ENCODE peak calls at places on chromosomes 1 and 21, in six cellular contexts. D, T, M, F, R and Y are unnamed samples.

GRCh38 chr1:33426906-33427305 is 4.0 kb downstream of the PHC2 start:
- DNase-seq in D (no peak), T (no peak), M (no peak), F (no peak), R (no peak), Y (no peak)

GRCh38 chr1:240073097-240073496 is 18.6 kb upstream of the FMN2 start:
- DNase-seq in D (no peak), T (no peak), M (no peak), F (no peak), R (no peak), Y (no peak)

GRCh38 chr1:16145988-16146887 is 9.6 kb downstream of the EPHA2 start:
- DNase-seq in D (peak), T (peak), M (peak), F (peak), R (no peak), Y (no peak)

GRCh38 chr1:168799918-168800605 is 71.1 kb upstream of the DPT start:
- DNase-seq in D (no peak), T (no peak), M (no peak), F (no peak), R (no peak), Y (no peak)

GRCh38 chr1:18225236-18225904 is 117.8 kb downstream of the IGSF21 start:
- DNase-seq in D (no peak), T (no peak), M (no peak), F (no peak), R (no peak), Y (no peak)

GRCh38 chr21:43923391-43923790 is 58.4 kb downstream of the AGPAT3 start:
- DNase-seq in D (peak), T (no peak), M (no peak), F (no peak), R (no peak), Y (no peak)

GRCh38 chr1:18132022-18132706 is 24.6 kb downstream of the IGSF21 start:
- DNase-seq in D (no peak), T (no peak), M (no peak), F (no peak), R (no peak), Y (no peak)

GRCh38 chr21:44337941-44338895 is 972 bp downstream of the CFAP410 start:
- DNase-seq in D (peak), T (peak), M (peak), F (peak), R (peak), Y (no peak)

GRCh38 chr1:103489881-103490280 is 35.6 kb upstream of the RNPC3 start:
- DNase-seq in D (no peak), T (no peak), M (no peak), F (peak), R (no peak), Y (no peak)

GRCh38 chr1:182380199-182380598 is 11.4 kb downstream of the GLUL start:
- DNase-seq in D (no peak), T (no peak), M (no peak), F (no peak), R (no peak), Y (no peak)

GRCh38 chr1:20350421-20350820 is 59.7 kb downstream of the VWA5B1 start:
- DNase-seq in D (no peak), T (no peak), M (no peak), F (no peak), R (no peak), Y (no peak)

GRCh38 chr1:232981161-232981560 is 30.8 kb downstream of the NTPCR start:
- DNase-seq in D (no peak), T (no peak), M (no peak), F (no peak), R (no peak), Y (no peak)

GRCh38 chr1:21175670-21176581 is 771 bp downstream of the EIF4G3 start:
- DNase-seq in D (peak), T (peak), M (peak), F (no peak), R (peak), Y (no peak)

GRCh38 chr1:1908506-1908791 is 6.6 kb upstream of the CALML6 start:
- DNase-seq in D (no peak), T (no peak), M (peak), F (no peak), R (no peak), Y (peak)

GRCh38 chr1:179087665-179088064 is 5.8 kb downstream of the TOR3A start:
- DNase-seq in D (no peak), T (no peak), M (no peak), F (peak), R (no peak), Y (no peak)

GRCh38 chr1:183877321-183877720 is 72.4 kb downstream of the RGL1 start:
- DNase-seq in D (no peak), T (peak), M (peak), F (peak), R (no peak), Y (no peak)

GRCh38 chr1:205630241-205630640 is 1.6 kb downstream of the ELK4 start:
- DNase-seq in D (no peak), T (no peak), M (no peak), F (peak), R (no peak), Y (no peak)

GRCh38 chr1:30461640-30462039 is 261.7 kb downstream of the MATN1 start:
- DNase-seq in D (no peak), T (no peak), M (no peak), F (no peak), R (no peak), Y (no peak)

GRCh38 chr1:164764333-164764732 is 205.3 kb downstream of the PBX1 start:
- DNase-seq in D (no peak), T (no peak), M (no peak), F (no peak), R (no peak), Y (no peak)

GRCh38 chr21:36359185-36359584 is 26.0 kb upstream of the CHAF1B start:
- DNase-seq in D (no peak), T (no peak), M (no peak), F (no peak), R (no peak), Y (no peak)

GRCh38 chr1:3440711-3441389 is 13.6 kb upstream of the ARHGEF16 start:
- DNase-seq in D (no peak), T (peak), M (no peak), F (no peak), R (no peak), Y (no peak)

GRCh38 chr1:20194770-20195463 is 8.6 kb upstream of the PLA2G2C start:
- DNase-seq in D (peak), T (peak), M (peak), F (peak), R (peak), Y (no peak)

GRCh38 chr1:64030411-64030810 is 173.0 kb upstream of the UBE2U start:
- DNase-seq in D (no peak), T (no peak), M (no peak), F (no peak), R (no peak), Y (no peak)

DNA sequence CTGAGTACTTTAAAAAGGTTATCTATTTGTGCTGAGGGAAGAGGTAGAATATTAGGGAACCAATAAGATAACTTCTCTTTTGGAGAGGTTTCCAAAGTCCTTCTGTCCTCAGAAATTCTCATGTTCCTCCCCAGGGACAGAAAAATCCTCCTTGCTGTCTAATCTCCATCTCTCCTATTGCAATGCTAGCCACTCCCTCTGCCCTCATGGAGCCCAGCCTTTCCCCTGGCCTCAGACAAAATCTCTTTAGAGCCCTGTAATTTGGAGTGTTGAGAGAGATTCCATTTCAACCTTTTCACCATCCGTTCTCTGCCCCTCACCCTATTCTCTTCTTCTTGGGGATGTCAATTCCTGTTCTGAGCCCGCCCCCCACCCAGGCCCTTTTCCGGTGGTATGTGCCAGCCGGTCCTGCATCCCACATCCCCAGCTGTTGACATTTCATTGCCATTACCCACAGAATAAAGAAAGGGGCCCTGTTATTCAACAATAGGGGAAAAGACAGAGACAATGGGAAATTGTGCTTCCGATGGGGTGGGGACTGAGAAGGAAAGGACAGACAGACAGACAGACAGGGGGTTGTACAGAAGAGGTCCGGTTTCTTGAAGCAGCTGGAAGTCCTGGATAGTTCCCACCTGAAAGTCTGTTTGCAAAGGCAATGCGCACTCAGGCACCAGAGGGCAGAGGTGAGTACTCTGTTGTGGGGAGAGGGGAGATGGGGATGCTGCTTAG is at the start of gene HAPLN2:
- DNase-seq in D (no peak), T (no peak), M (no peak), F (peak), R (peak), Y (no peak)
- TF ChIP-seq CTCF in D (peak), T (no peak), M (no peak), F (peak), R (peak), Y (no peak)

GRCh38 chr1:170262540-170262939 is 116.8 kb downstream of the NTMT2 start:
- DNase-seq in D (no peak), T (no peak), M (no peak), F (no peak), R (no peak), Y (no peak)

GRCh38 chr1:170261669-170262068 is 115.9 kb downstream of the NTMT2 start:
- DNase-seq in D (no peak), T (no peak), M (no peak), F (no peak), R (no peak), Y (no peak)

GRCh38 chr1:170271430-170271829 is 125.7 kb downstream of the NTMT2 start:
- DNase-seq in D (no peak), T (no peak), M (no peak), F (no peak), R (no peak), Y (no peak)

GRCh38 chr1:170265234-170265633 is 119.5 kb downstream of the NTMT2 start:
- DNase-seq in D (no peak), T (no peak), M (no peak), F (no peak), R (no peak), Y (no peak)

DNA sequence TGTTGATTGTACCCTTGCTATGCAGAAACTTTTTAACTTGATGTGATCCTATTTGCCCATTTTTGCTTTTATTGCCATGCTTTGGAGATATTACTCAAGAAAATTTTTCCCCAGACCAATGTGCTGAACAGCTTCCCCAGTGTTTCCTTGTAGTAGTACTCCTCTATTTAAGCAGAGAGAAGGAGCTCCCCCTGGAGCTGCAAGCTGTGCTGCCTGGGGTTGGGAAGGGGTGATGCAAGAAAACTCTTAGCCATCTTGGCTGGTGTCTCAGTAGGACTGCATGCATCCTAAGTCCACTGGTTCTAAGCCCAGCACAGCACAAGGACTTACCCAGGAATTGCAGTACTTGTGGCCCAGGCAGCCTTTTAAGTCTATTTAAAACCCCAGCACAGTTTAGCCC is 121.6 kb downstream of the NTMT2 start:
- DNase-seq in D (no peak), T (no peak), M (no peak), F (peak), R (no peak), Y (no peak)
- TF ChIP-seq CTCF in D (no peak), T (no peak), M (no peak), F (peak), R (no peak), Y (no peak)

GRCh38 chr1:109481646-109482045 is 2.1 kb upstream of the ATXN7L2 start:
- DNase-seq in D (no peak), T (no peak), M (no peak), F (no peak), R (no peak), Y (no peak)

GRCh38 chr1:109482242-109482641 is 1.5 kb upstream of the ATXN7L2 start:
- DNase-seq in D (no peak), T (no peak), M (no peak), F (no peak), R (no peak), Y (no peak)

GRCh38 chr1:109484519-109484975 is 842 bp downstream of the ATXN7L2 start:
- DNase-seq in D (no peak), T (no peak), M (no peak), F (no peak), R (no peak), Y (no peak)

GRCh38 chr1:109483658-109484518 is at the start of gene ATXN7L2:
- DNase-seq in D (peak), T (peak), M (peak), F (peak), R (peak), Y (peak)

DNA sequence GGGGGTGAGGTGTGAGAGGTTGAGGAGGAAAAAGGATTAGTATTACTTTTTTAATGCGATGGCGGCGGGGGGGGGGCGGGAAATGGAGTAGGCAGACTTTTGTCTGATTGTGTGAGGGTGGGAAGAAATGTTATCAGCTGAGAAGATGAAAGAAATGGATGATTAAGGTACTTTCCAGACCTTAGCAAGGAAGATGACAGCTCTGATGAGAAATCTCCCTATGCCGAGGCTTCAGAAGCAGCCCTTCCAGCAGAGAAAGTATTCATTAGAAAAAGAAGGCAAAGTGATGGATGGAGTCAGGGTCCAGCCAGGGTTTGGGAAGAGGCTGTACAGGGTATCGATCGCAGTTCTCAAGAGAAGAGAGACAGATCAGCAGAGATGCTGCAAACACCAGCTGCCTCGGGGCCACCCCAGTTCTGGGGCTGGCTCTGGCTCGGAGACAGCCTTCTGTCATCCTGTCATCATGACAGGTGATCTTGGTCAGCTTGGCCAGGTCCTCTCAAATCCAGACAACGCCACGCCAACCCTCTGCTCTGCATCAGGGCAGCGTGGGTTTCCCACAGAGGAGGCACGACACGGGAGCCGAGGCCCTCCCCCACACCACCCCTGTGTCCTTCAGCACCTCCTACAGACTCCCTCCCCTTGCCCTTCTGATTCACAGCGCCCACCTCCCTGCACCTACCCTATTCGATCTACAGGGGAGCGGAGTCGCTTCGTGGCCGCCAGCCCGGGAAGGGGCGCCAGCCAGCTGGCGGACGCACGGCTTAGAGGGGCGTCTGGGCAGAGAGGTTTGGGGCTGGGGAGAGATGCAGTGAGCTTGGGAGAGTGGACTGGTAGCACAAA is 688 bp upstream of the ATXN7L2 start:
- DNase-seq in D (peak), T (peak), M (peak), F (no peak), R (no peak), Y (peak)
- TF ChIP-seq CTCF in D (peak), T (no peak), M (no peak), F (no peak), R (no peak), Y (no peak)

GRCh38 chr1:82483146-82483545 is 682.4 kb downstream of the ADGRL2 start:
- DNase-seq in D (no peak), T (no peak), M (no peak), F (no peak), R (no peak), Y (no peak)
- TF ChIP-seq CTCF in D (no peak), T (no peak), M (no peak), F (no peak), R (no peak), Y (no peak)

DNA sequence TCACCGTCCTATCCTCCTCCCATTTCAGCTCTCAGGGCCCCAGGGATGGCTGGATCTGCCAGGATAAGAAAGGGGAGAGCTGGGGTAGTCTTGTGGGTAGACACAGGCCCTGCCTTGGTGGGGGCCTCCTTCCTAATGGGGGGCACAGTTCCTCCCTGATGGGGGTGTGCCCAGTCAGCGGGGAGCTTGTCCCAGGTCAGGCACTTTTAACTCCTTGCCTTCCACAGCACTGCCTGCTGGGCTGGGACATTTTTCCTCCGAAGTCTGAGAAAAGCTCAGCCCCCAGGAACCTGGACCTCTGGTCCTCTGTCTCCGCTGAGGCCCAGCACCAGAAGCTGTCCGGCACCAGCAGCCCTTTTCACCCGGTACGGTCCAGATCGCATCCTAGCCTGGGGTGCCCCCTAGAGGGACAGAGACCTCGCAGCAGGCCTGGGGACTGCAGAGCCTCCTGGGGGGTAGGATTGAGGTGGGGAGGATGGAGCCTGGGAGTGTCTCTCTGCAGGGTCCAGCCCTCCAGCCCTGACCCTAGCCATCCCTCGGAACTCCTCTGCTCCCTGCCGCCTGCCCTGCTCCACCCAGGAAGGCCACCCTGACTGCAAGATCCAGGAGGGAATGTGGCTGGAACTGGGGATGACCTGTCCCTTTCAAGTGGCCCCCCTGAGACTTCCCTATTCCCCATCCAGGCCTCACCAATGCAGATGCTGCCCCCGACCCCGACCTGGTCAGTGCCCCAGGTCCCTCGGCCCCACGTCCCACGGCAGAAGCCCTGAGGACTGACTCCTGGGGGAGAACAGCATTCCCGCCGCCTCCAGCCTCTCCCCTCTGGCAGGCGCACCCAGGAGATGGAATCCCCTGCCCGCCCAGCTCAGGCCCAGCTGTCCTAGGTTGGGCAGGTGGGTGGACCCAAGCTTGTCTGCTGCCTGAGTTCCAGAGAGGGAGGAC is 12.0 kb downstream of the MIIP start:
- DNase-seq in D (peak), T (peak), M (peak), F (peak), R (peak), Y (no peak)
- TF ChIP-seq CTCF in D (peak), T (peak), M (peak), F (peak), R (peak), Y (peak)

GRCh38 chr1:83593073-83593472 is 405.9 kb downstream of the TTLL7 start:
- DNase-seq in D (no peak), T (no peak), M (no peak), F (no peak), R (no peak), Y (no peak)
- TF ChIP-seq CTCF in D (no peak), T (no peak), M (no peak), F (no peak), R (no peak), Y (no peak)

GRCh38 chr1:222009105-222009730 is 267.3 kb upstream of the DUSP10 start:
- DNase-seq in D (no peak), T (no peak), M (no peak), F (peak), R (peak), Y (no peak)
- TF ChIP-seq CTCF in D (peak), T (no peak), M (peak), F (peak), R (peak), Y (peak)